ENCODE peak calls at places on chromosomes 11 and 22, in nine cellular contexts. C is hepatocyte, E is uterus, L is GM23338, O is A549, B is IMR-90, F is colonic mucosa, D is OCI-LY7, S is H9. W is an unnamed sample.

GRCh38 chr11:41499429-41499828 is 40.0 kb upstream of the LRRC4C start:
- DNase-seq in S (no peak), O (no peak), E (no peak), C (no peak), D (no peak), L (peak; percentile 17), F (no peak), B (no peak), W (no peak)

GRCh38 chr11:103881518-103882070 is 154.8 kb upstream of the DDI1 start:
- DNase-seq in O (no peak), C (no peak), D (no peak), S (no peak), F (no peak), E (no peak), L (no peak), B (no peak), W (no peak)

GRCh38 chr11:2269601-2270321 is 627 bp downstream of the ASCL2 start:
- DNase-seq in L (peak; percentile 78), O (peak; percentile 85), C (peak; percentile 84), S (peak; percentile 82), B (peak; percentile 55), F (peak; percentile 72), D (no peak), E (no peak), W (peak; percentile 42)

GRCh38 chr22:30863161-30863833 is 105.3 kb downstream of the MORC2 start:
- DNase-seq in E (no peak), D (no peak), F (no peak), O (no peak), S (peak; percentile 52), B (peak; percentile 21), L (peak; percentile 62), C (peak; percentile 69), W (no peak)

GRCh38 chr11:9616858-9617257 is 43.4 kb downstream of the WEE1 start:
- DNase-seq in F (no peak), D (peak; percentile 33), S (no peak), E (no peak), C (no peak), B (peak; percentile 66), O (no peak), L (no peak), W (no peak)

GRCh38 chr11:20125927-20126326 is 34.3 kb downstream of the DBX1 start:
- DNase-seq in O (peak; percentile 25), B (peak; percentile 79), D (no peak), L (no peak), E (no peak), S (no peak), C (no peak), F (no peak), W (no peak)

GRCh38 chr11:129895126-129896041 is at the start of gene NFRKB:
- DNase-seq in B (peak; percentile 58), C (peak; percentile 92), O (peak; percentile 58), L (peak; percentile 94), D (peak; percentile 90), S (peak; percentile 95), E (peak; percentile 83), F (peak; percentile 93), W (peak; percentile 86)

GRCh38 chr11:86550757-86551156 is 121.7 kb downstream of the ME3 start:
- DNase-seq in C (no peak), D (no peak), S (no peak), E (no peak), B (no peak), L (no peak), O (no peak), F (no peak), W (no peak)

GRCh38 chr11:42770444-42771065 is 541.2 kb upstream of the API5 start:
- DNase-seq in B (no peak), S (peak; percentile 31), E (no peak), O (peak; percentile 28), D (peak; percentile 28), L (peak; percentile 48), F (peak; percentile 20), C (peak; percentile 64), W (no peak)

GRCh38 chr11:129267716-129268115 is 75.6 kb upstream of the ARHGAP32 start:
- DNase-seq in E (no peak), F (no peak), L (no peak), D (no peak), B (no peak), O (no peak), S (no peak), C (no peak), W (no peak)

DNA sequence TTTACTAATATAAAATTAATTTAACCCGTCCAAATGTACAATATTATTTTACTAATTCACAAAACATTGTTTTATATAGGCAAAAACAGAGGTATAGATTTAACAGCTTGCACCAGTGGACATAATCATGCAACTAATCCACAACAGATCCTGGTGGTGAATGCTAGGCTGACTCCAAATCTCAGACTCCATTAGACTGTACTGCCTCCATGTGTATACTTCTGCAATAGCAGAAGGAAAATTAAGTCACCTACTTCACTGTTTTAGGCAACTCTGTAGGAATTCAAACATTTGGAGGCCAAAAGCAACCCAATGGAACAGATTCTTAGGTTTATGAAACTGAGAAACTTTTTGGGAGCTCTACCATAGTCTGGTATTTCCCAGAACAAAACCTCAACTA is 30.0 kb upstream of the RAB39A start:
- DNase-seq in L (peak; percentile 62), E (no peak), O (peak; percentile 53), S (no peak), D (peak; percentile 32), C (peak; percentile 26), B (peak; percentile 63), F (no peak), W (no peak)
- TF ChIP-seq CTCF in L (peak; percentile 70), E (peak; percentile 46), O (peak; percentile 53), S (peak; percentile 58), D (peak; percentile 65), C (peak; percentile 44), B (peak; percentile 71), F (peak; percentile 48), W (peak; percentile 37)

GRCh38 chr22:17117890-17118289 is 3.3 kb downstream of the TMEM121B start:
- DNase-seq in F (no peak), B (no peak), L (no peak), D (peak; percentile 60), C (no peak), S (no peak), O (no peak), E (no peak), W (no peak)
- H3K4me1 ChIP-seq in F (no peaks in the 10 kb centered on the region), B (no peaks in the 10 kb centered on the region), L (peaks cover 24% of the 10 kb centered on the region), D (peaks cover 34% of the 10 kb centered on the region), C (no peaks in the 10 kb centered on the region), S (no peaks in the 10 kb centered on the region), O (no peaks in the 10 kb centered on the region), E (peaks cover 14% of the 10 kb centered on the region), W (peaks cover 68% of the 10 kb centered on the region)

GRCh38 chr11:108545909-108546501 is 47.6 kb downstream of the EXPH5 start:
- DNase-seq in D (no peak), L (no peak), F (no peak), C (no peak), O (no peak), S (no peak), E (no peak), B (no peak), W (no peak)

GRCh38 chr11:108549319-108549885 is 44.2 kb downstream of the EXPH5 start:
- DNase-seq in O (no peak), D (no peak), S (no peak), L (no peak), E (no peak), B (no peak), C (no peak), F (no peak), W (no peak)

GRCh38 chr11:108538022-108538424 is 39.8 kb upstream of the POGLUT3 start:
- DNase-seq in D (no peak), F (peak; percentile 73), S (no peak), L (no peak), B (no peak), E (no peak), C (no peak), O (no peak), W (no peak)

GRCh38 chr11:108538502-108538901 is 40.3 kb upstream of the POGLUT3 start:
- DNase-seq in E (no peak), F (no peak), B (no peak), O (no peak), D (no peak), L (no peak), C (no peak), S (no peak), W (no peak)

GRCh38 chr11:108543316-108543955 is 45.3 kb upstream of the POGLUT3 start:
- DNase-seq in E (no peak), C (no peak), L (no peak), B (no peak), O (no peak), D (no peak), F (no peak), S (no peak), W (no peak)
- TF ChIP-seq CTCF in E (no peak), C (no peak), L (no peak), B (no peak), O (no peak), D (no peak), F (no peak), S (no peak), W (no peak)

GRCh38 chr22:17098379-17098819 is 13.6 kb downstream of the IL17RA start:
- DNase-seq in D (peak; percentile 31), S (no peak), F (no peak), C (no peak), O (no peak), B (no peak), L (no peak), E (no peak), W (peak; percentile 25)

GRCh38 chr22:17097701-17098100 is 12.9 kb downstream of the IL17RA start:
- DNase-seq in E (no peak), O (no peak), B (no peak), D (no peak), L (no peak), F (no peak), C (no peak), S (no peak), W (no peak)

GRCh38 chr22:17097062-17097461 is 12.3 kb downstream of the IL17RA start:
- DNase-seq in L (no peak), O (no peak), F (no peak), B (no peak), C (no peak), E (no peak), S (no peak), D (no peak), W (no peak)

GRCh38 chr22:17095538-17095937 is 10.7 kb downstream of the IL17RA start:
- DNase-seq in O (no peak), C (no peak), F (no peak), E (no peak), D (no peak), L (peak; percentile 76), S (no peak), B (no peak), W (no peak)

GRCh38 chr22:17096095-17096494 is 11.3 kb downstream of the IL17RA start:
- DNase-seq in L (no peak), S (no peak), E (no peak), F (no peak), D (no peak), O (no peak), B (no peak), C (no peak), W (no peak)
- H3K4me1 ChIP-seq in L (peaks cover 7% of the 10 kb centered on the region), S (no peaks in the 10 kb centered on the region), E (no peaks in the 10 kb centered on the region), F (no peaks in the 10 kb centered on the region), D (peaks cover 23% of the 10 kb centered on the region), O (no peaks in the 10 kb centered on the region), B (no peaks in the 10 kb centered on the region), C (no peaks in the 10 kb centered on the region), W (peaks cover 85% of the 10 kb centered on the region)

DNA sequence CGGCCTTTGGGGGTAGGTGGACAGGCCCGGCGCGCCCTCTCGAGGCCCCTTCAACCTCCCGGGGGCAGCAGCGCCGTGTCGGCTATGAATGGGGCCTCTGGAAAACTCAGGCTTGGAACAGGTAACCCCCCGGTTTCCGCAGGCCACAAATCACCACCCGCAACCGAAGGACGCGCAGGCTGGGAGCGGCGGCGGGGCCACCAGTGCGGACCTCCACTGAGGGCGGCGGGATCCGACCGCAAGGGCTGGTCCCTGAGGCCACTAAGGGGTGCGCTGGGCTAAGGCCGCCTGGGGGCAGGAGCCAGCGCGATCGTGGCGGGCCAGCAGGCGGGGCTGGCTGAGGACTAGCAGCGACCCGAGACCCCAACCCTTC is 695 bp upstream of the ATF4 start:
- DNase-seq in L (peak; percentile 77), S (peak; percentile 65), E (peak; percentile 61), F (peak; percentile 68), O (peak; percentile 61), D (peak; percentile 50), C (peak; percentile 82), B (no peak), W (no peak)
- TF ChIP-seq CTCF in L (peak; percentile 43), S (peak; percentile 48), E (peak; percentile 43), F (no peak), O (peak; percentile 21), D (peak; percentile 66), C (peak; percentile 44), B (peak; percentile 26), W (no peak)

W was measured in CD8-positive, alpha-beta T cell.